ENCODE peak calls at places on chromosome 21, in four cellular contexts. E is AG10803, W is thoracic aorta, O is right atrium auricular region. T is an unnamed sample.

GRCh38 chr21:18663663-18664062 is 260.1 kb upstream of the TMPRSS15 start:
- DNase-seq in E (no peak), O (no peak), W (no peak), T (no peak)

GRCh38 chr21:26884436-26884835 is 39.2 kb upstream of the ADAMTS1 start:
- DNase-seq in W (no peak), O (no peak), E (no peak), T (no peak)

GRCh38 chr21:15520811-15521643 is 208.8 kb upstream of the USP25 start:
- DNase-seq in W (no peak), E (no peak), O (no peak), T (no peak)

GRCh38 chr21:35628331-35628730 is 432.0 kb downstream of the SETD4 start:
- DNase-seq in W (no peak), E (no peak), O (no peak), T (no peak)

GRCh38 chr21:27740084-27740483 is 773.2 kb upstream of the ADAMTS5 start:
- DNase-seq in E (no peak), W (no peak), O (no peak), T (no peak)

GRCh38 chr21:15842565-15842880 is 112.7 kb downstream of the USP25 start:
- DNase-seq in O (no peak), E (no peak), W (no peak), T (no peak)

GRCh38 chr21:25039461-25040380 is 567.6 kb downstream of the MRPL39 start:
- DNase-seq in E (peak; percentile 17), W (no peak), O (no peak), T (no peak)

GRCh38 chr21:43957128-43957571 is 55.0 kb upstream of the TRAPPC10 start:
- DNase-seq in O (no peak), W (no peak), E (no peak), T (peak; percentile 62)

GRCh38 chr21:35922618-35923017 is 137.7 kb downstream of the SETD4 start:
- DNase-seq in W (no peak), E (peak; percentile 17), O (no peak), T (no peak)

GRCh38 chr21:29873908-29874307 is 65.9 kb downstream of the GRIK1 start:
- DNase-seq in O (no peak), E (no peak), W (no peak), T (no peak)
- TF ChIP-seq CTCF in O (no peak), E (no peak), W (no peak), T (no peak)

GRCh38 chr21:37028579-37028978 is 22.1 kb downstream of the RIPPLY3 start:
- DNase-seq in O (peak; percentile 50), E (no peak), W (no peak), T (no peak)

GRCh38 chr21:37032293-37032692 is 25.8 kb downstream of the RIPPLY3 start:
- DNase-seq in O (peak; percentile 16), W (no peak), E (no peak), T (no peak)

GRCh38 chr21:37036177-37036576 is 29.7 kb downstream of the RIPPLY3 start:
- DNase-seq in E (no peak), O (no peak), W (no peak), T (no peak)

GRCh38 chr21:37032877-37033471 is 26.5 kb downstream of the RIPPLY3 start:
- DNase-seq in E (peak; percentile 51), W (no peak), O (peak; percentile 2), T (no peak)

DNA sequence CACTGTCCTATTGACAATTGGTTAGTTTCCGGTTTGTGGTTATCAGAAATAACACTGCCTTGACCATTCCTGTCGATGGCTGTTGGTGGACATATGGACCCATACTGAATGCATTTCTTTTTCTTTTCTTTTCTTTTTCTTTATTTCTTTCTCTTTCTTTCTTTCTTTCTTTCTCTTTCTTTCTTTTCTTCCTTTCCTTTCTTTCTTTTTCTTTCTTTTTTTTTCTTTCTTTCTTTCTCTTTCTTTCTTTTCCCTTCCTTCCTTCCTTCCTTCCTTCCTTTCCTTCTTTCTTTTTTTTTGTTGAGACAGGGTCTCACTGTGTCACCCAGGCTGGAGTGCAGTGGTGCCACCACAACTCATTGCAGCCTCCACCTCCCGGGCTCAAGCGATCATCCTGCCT is 24.4 kb downstream of the RIPPLY3 start:
- DNase-seq in E (no peak), O (no peak), W (no peak), T (no peak)
- TF ChIP-seq CTCF in E (no peak), O (no peak), W (no peak), T (no peak)

GRCh38 chr21:42478504-42478903 is 17.5 kb downstream of the RSPH1 start:
- DNase-seq in W (no peak), E (no peak), O (no peak), T (no peak)

GRCh38 chr21:42474982-42475381 is 21.0 kb downstream of the RSPH1 start:
- DNase-seq in O (no peak), W (no peak), E (no peak), T (no peak)

GRCh38 chr21:42474043-42474831 is 21.8 kb downstream of the RSPH1 start:
- DNase-seq in O (no peak), E (no peak), W (no peak), T (peak; percentile 74)

GRCh38 chr21:42475526-42476492 is 20.2 kb downstream of the RSPH1 start:
- DNase-seq in W (no peak), O (no peak), E (no peak), T (no peak)

GRCh38 chr21:42476493-42477342 is 19.3 kb downstream of the RSPH1 start:
- DNase-seq in E (no peak), O (peak; percentile 36), W (no peak), T (peak; percentile 64)
- TF ChIP-seq CTCF in E (no peak), O (no peak), W (no peak), T (no peak)

GRCh38 chr21:22575165-22575584 is 1577.0 kb downstream of the NCAM2 start:
- DNase-seq in E (no peak), O (no peak), W (no peak), T (no peak)
- TF ChIP-seq CTCF in E (no peak), O (peak; percentile 49), W (no peak), T (no peak)

DNA sequence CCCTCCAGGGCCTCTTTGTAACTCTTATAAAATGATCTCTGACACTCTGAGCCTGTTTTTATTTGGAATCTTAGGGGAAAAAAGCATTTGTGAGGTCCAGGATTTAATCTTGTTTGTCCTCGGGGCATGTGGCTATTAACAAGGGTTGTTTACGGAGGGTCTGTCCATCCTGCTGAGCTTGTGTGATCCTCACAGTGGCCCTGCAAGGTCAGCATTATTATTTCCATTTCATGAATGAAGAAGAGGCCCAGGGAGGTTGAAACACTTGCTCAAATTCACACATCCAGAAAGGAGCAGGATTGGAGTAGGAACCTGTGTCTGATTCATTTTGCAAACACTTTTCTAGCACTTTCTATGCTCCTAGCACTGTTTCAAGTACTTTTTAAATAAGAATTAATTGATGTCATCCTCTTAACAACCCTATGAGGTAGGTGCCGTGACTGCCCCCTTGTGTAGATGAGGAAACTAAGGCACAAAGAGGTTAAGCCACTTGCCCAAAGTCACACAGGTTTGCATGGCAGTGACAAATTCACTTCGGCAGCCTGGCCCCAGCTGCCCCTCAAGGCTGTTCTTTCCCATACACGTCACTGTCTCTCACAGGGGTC is 178.9 kb downstream of the MIS18A start:
- DNase-seq in W (no peak), E (no peak), O (no peak), T (no peak)
- TF ChIP-seq CTCF in W (no peak), E (no peak), O (no peak), T (no peak)

DNA sequence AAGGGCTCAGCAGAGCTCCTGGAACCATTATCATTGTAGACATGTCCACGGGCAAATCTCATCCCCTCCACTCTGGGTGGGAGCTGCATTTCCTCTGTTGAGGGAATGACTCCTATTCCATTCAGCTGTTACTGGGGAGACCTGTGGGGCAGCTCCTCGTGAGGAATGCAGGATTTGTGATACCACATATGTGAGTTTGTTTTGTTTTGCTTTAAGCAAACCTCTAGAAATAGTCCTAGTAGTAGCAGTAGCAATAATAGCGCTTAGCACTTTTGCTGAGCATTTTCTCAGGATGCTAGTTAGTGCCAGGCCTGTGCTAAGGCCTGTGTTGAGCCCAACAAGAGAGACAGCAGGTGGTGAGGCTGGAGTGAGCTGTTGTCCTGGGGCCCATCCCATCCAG is 10.8 kb downstream of the OLIG1 start:
- DNase-seq in O (no peak), W (no peak), E (no peak), T (no peak)
- TF ChIP-seq CTCF in O (no peak), W (no peak), E (no peak), T (no peak)

GRCh38 chr21:45982758-45983731 is 1.5 kb downstream of the COL6A1 start:
- DNase-seq in E (no peak), W (no peak), O (no peak), T (peak; percentile 74)
- TF ChIP-seq CTCF in E (no peak), W (no peak), O (no peak), T (no peak)

GRCh38 chr21:39924577-39925308 is 57.5 kb downstream of the PCP4 start:
- DNase-seq in E (no peak), W (no peak), O (no peak), T (peak; percentile 70)
- TF ChIP-seq CTCF in E (no peak), W (no peak), O (no peak), T (no peak)

GRCh38 chr21:31514598-31514997 is 144.9 kb upstream of the SOD1 start:
- DNase-seq in O (no peak), W (no peak), E (no peak), T (no peak)
- TF ChIP-seq CTCF in O (no peak), W (no peak), E (no peak), T (no peak)

T was measured in pancreas.